ENCODE peak calls at places on chromosomes 6 and 20, in ten cellular contexts. One of them, this sample, is unnamed.

GRCh38 chr6:157335829-157336228 is 12.5 kb upstream of the TMEM242 start:
- DNase-seq in heart right ventricle: no peak
- DNase-seq in sigmoid colon: no peak
- DNase-seq in mesendoderm: peak; percentile 40
- DNase-seq in lung: no peak
- DNase-seq in PC-3: no peak
- DNase-seq in left ventricle myocardium inferior: no peak
- DNase-seq in upper lobe of right lung: no peak
- DNase-seq in adrenal gland: no peak
- DNase-seq in CD4-positive, alpha-beta memory T cell: no peak
- DNase-seq in this sample: no peak

GRCh38 chr6:15090745-15091384 is 155.0 kb upstream of the JARID2 start:
- DNase-seq in heart right ventricle: no peak
- DNase-seq in sigmoid colon: no peak
- DNase-seq in mesendoderm: no peak
- DNase-seq in lung: no peak
- DNase-seq in PC-3: no peak
- DNase-seq in left ventricle myocardium inferior: no peak
- DNase-seq in upper lobe of right lung: no peak
- DNase-seq in adrenal gland: no peak
- DNase-seq in CD4-positive, alpha-beta memory T cell: no peak
- DNase-seq in this sample: no peak

GRCh38 chr6:154345811-154346210 is 10.8 kb downstream of the IPCEF1 start:
- DNase-seq in heart right ventricle: no peak
- DNase-seq in sigmoid colon: no peak
- DNase-seq in mesendoderm: no peak
- DNase-seq in lung: no peak
- DNase-seq in PC-3: no peak
- DNase-seq in left ventricle myocardium inferior: no peak
- DNase-seq in upper lobe of right lung: no peak
- DNase-seq in adrenal gland: no peak
- DNase-seq in CD4-positive, alpha-beta memory T cell: no peak
- DNase-seq in this sample: no peak

GRCh38 chr6:16352258-16352635 is 113.9 kb downstream of the GMPR start:
- DNase-seq in heart right ventricle: no peak
- DNase-seq in sigmoid colon: no peak
- DNase-seq in mesendoderm: no peak
- DNase-seq in lung: no peak
- DNase-seq in PC-3: no peak
- DNase-seq in left ventricle myocardium inferior: no peak
- DNase-seq in upper lobe of right lung: no peak
- DNase-seq in adrenal gland: no peak
- DNase-seq in CD4-positive, alpha-beta memory T cell: no peak
- DNase-seq in this sample: no peak

GRCh38 chr6:11231564-11232176 is 798 bp downstream of the NEDD9 start:
- DNase-seq in heart right ventricle: no peak
- DNase-seq in sigmoid colon: no peak
- DNase-seq in mesendoderm: no peak
- DNase-seq in lung: no peak
- DNase-seq in PC-3: peak; percentile 61
- DNase-seq in left ventricle myocardium inferior: no peak
- DNase-seq in upper lobe of right lung: no peak
- DNase-seq in adrenal gland: no peak
- DNase-seq in CD4-positive, alpha-beta memory T cell: no peak
- DNase-seq in this sample: peak; percentile 52

GRCh38 chr6:45548657-45549515 is 171.2 kb upstream of the SUPT3H start:
- DNase-seq in heart right ventricle: no peak
- DNase-seq in sigmoid colon: no peak
- DNase-seq in mesendoderm: no peak
- DNase-seq in lung: no peak
- DNase-seq in PC-3: no peak
- DNase-seq in left ventricle myocardium inferior: no peak
- DNase-seq in upper lobe of right lung: no peak
- DNase-seq in adrenal gland: no peak
- DNase-seq in CD4-positive, alpha-beta memory T cell: no peak
- DNase-seq in this sample: peak; percentile 32

GRCh38 chr6:36874016-36874442 is 574 bp downstream of the PPIL1 start:
- DNase-seq in heart right ventricle: no peak
- DNase-seq in sigmoid colon: no peak
- DNase-seq in mesendoderm: no peak
- DNase-seq in lung: no peak
- DNase-seq in PC-3: peak; percentile 33
- DNase-seq in left ventricle myocardium inferior: no peak
- DNase-seq in upper lobe of right lung: peak; percentile 65
- DNase-seq in adrenal gland: no peak
- DNase-seq in CD4-positive, alpha-beta memory T cell: no peak
- DNase-seq in this sample: no peak

GRCh38 chr6:168495133-168495532 is 54.1 kb downstream of the SMOC2 start:
- DNase-seq in heart right ventricle: no peak
- DNase-seq in sigmoid colon: no peak
- DNase-seq in mesendoderm: no peak
- DNase-seq in lung: no peak
- DNase-seq in PC-3: no peak
- DNase-seq in left ventricle myocardium inferior: no peak
- DNase-seq in upper lobe of right lung: no peak
- DNase-seq in adrenal gland: no peak
- DNase-seq in CD4-positive, alpha-beta memory T cell: no peak
- DNase-seq in this sample: no peak

GRCh38 chr6:35248300-35248699 is 11.2 kb upstream of the ZNF76 start:
- DNase-seq in heart right ventricle: no peak
- DNase-seq in sigmoid colon: no peak
- DNase-seq in mesendoderm: no peak
- DNase-seq in lung: no peak
- DNase-seq in PC-3: no peak
- DNase-seq in left ventricle myocardium inferior: no peak
- DNase-seq in upper lobe of right lung: no peak
- DNase-seq in adrenal gland: no peak
- DNase-seq in CD4-positive, alpha-beta memory T cell: no peak
- DNase-seq in this sample: no peak

GRCh38 chr6:35251949-35252348 is 7.6 kb upstream of the ZNF76 start:
- DNase-seq in heart right ventricle: no peak
- DNase-seq in sigmoid colon: peak; percentile 22
- DNase-seq in mesendoderm: no peak
- DNase-seq in lung: no peak
- DNase-seq in PC-3: no peak
- DNase-seq in left ventricle myocardium inferior: no peak
- DNase-seq in upper lobe of right lung: no peak
- DNase-seq in adrenal gland: no peak
- DNase-seq in CD4-positive, alpha-beta memory T cell: no peak
- DNase-seq in this sample: no peak

GRCh38 chr6:35244551-35244950 is 15.0 kb upstream of the ZNF76 start:
- DNase-seq in heart right ventricle: no peak
- DNase-seq in sigmoid colon: no peak
- DNase-seq in mesendoderm: no peak
- DNase-seq in lung: no peak
- DNase-seq in PC-3: no peak
- DNase-seq in left ventricle myocardium inferior: no peak
- DNase-seq in upper lobe of right lung: no peak
- DNase-seq in adrenal gland: no peak
- DNase-seq in CD4-positive, alpha-beta memory T cell: no peak
- DNase-seq in this sample: no peak

GRCh38 chr6:35248965-35249364 is 10.6 kb upstream of the ZNF76 start:
- DNase-seq in heart right ventricle: no peak
- DNase-seq in sigmoid colon: no peak
- DNase-seq in mesendoderm: no peak
- DNase-seq in lung: no peak
- DNase-seq in PC-3: no peak
- DNase-seq in left ventricle myocardium inferior: no peak
- DNase-seq in upper lobe of right lung: no peak
- DNase-seq in adrenal gland: no peak
- DNase-seq in CD4-positive, alpha-beta memory T cell: no peak
- DNase-seq in this sample: no peak

DNA sequence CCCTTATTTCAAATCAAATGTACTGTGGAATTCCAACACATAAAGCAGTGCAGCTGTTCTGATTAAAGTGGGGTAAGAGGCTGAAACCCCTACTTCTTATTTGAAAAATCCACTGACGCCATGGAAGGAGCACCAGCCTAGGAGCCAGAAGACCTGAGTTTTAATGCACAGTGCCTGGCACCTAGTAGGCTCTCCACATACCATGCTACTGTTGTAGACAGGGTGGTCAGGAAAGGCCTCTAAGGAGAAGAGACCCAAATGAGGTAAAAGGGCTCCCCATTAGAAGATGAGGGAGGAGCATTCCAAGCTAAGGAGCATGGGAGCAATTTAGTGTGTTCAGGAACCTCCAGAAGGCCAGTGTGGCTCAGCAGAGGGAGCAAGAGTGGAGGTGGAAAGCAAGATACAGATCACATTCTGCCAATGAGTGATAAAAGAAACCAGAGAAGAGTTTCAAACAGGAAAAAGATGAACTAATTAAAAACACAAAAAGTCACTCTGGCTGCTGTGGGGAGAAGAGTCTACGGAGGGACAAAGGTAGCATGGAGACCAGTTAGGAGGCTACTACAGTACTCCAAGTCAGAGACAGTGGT is 11.8 kb upstream of the ZNF76 start:
- DNase-seq in heart right ventricle: no peak
- DNase-seq in sigmoid colon: no peak
- DNase-seq in mesendoderm: no peak
- DNase-seq in lung: no peak
- DNase-seq in PC-3: no peak
- DNase-seq in left ventricle myocardium inferior: no peak
- DNase-seq in upper lobe of right lung: no peak
- DNase-seq in adrenal gland: no peak
- DNase-seq in CD4-positive, alpha-beta memory T cell: no peak
- DNase-seq in this sample: no peak
- H3K27ac ChIP-seq in heart right ventricle: no peak overlapping the region
- H3K27ac ChIP-seq in sigmoid colon: no peak overlapping the region
- H3K27ac ChIP-seq in mesendoderm: no peak overlapping the region
- H3K27ac ChIP-seq in lung: no peak overlapping the region
- H3K27ac ChIP-seq in PC-3: no peak overlapping the region
- H3K27ac ChIP-seq in left ventricle myocardium inferior: no peak overlapping the region
- H3K27ac ChIP-seq in upper lobe of right lung: no peak overlapping the region
- H3K27ac ChIP-seq in adrenal gland: no peak overlapping the region
- H3K27ac ChIP-seq in CD4-positive, alpha-beta memory T cell: no peak overlapping the region
- H3K27ac ChIP-seq in this sample: no peak overlapping the region

GRCh38 chr20:48931527-48932374 is 10.2 kb downstream of the ARFGEF2 start:
- DNase-seq in heart right ventricle: no peak
- DNase-seq in sigmoid colon: no peak
- DNase-seq in mesendoderm: peak; percentile 50
- DNase-seq in lung: no peak
- DNase-seq in PC-3: no peak
- DNase-seq in left ventricle myocardium inferior: no peak
- DNase-seq in upper lobe of right lung: no peak
- DNase-seq in adrenal gland: no peak
- DNase-seq in CD4-positive, alpha-beta memory T cell: no peak
- DNase-seq in this sample: no peak

GRCh38 chr20:48928832-48929725 is 7.6 kb downstream of the ARFGEF2 start:
- DNase-seq in heart right ventricle: peak; percentile 33
- DNase-seq in sigmoid colon: no peak
- DNase-seq in mesendoderm: no peak
- DNase-seq in lung: no peak
- DNase-seq in PC-3: no peak
- DNase-seq in left ventricle myocardium inferior: no peak
- DNase-seq in upper lobe of right lung: no peak
- DNase-seq in adrenal gland: peak; percentile 59
- DNase-seq in CD4-positive, alpha-beta memory T cell: no peak
- DNase-seq in this sample: no peak

GRCh38 chr20:48932375-48932941 is 10.9 kb downstream of the ARFGEF2 start:
- DNase-seq in heart right ventricle: no peak
- DNase-seq in sigmoid colon: no peak
- DNase-seq in mesendoderm: no peak
- DNase-seq in lung: no peak
- DNase-seq in PC-3: no peak
- DNase-seq in left ventricle myocardium inferior: no peak
- DNase-seq in upper lobe of right lung: no peak
- DNase-seq in adrenal gland: no peak
- DNase-seq in CD4-positive, alpha-beta memory T cell: no peak
- DNase-seq in this sample: peak; percentile 90

GRCh38 chr20:48930878-48931277 is 9.4 kb downstream of the ARFGEF2 start:
- DNase-seq in heart right ventricle: no peak
- DNase-seq in sigmoid colon: no peak
- DNase-seq in mesendoderm: no peak
- DNase-seq in lung: no peak
- DNase-seq in PC-3: no peak
- DNase-seq in left ventricle myocardium inferior: no peak
- DNase-seq in upper lobe of right lung: no peak
- DNase-seq in adrenal gland: peak; percentile 49
- DNase-seq in CD4-positive, alpha-beta memory T cell: no peak
- DNase-seq in this sample: no peak

GRCh38 chr20:48930035-48930434 is 8.5 kb downstream of the ARFGEF2 start:
- DNase-seq in heart right ventricle: no peak
- DNase-seq in sigmoid colon: no peak
- DNase-seq in mesendoderm: no peak
- DNase-seq in lung: no peak
- DNase-seq in PC-3: no peak
- DNase-seq in left ventricle myocardium inferior: no peak
- DNase-seq in upper lobe of right lung: no peak
- DNase-seq in adrenal gland: no peak
- DNase-seq in CD4-positive, alpha-beta memory T cell: no peak
- DNase-seq in this sample: no peak
- H3K4me1 ChIP-seq in heart right ventricle: peaks cover 6% of the 10 kb centered on the region
- H3K4me1 ChIP-seq in sigmoid colon: peaks cover 36% of the 10 kb centered on the region
- H3K4me1 ChIP-seq in mesendoderm: no peaks in the 10 kb centered on the region
- H3K4me1 ChIP-seq in lung: peaks cover 18% of the 10 kb centered on the region
- H3K4me1 ChIP-seq in PC-3: no peaks in the 10 kb centered on the region
- H3K4me1 ChIP-seq in left ventricle myocardium inferior: peaks cover 93% of the 10 kb centered on the region
- H3K4me1 ChIP-seq in upper lobe of right lung: peaks cover 19% of the 10 kb centered on the region
- H3K4me1 ChIP-seq in adrenal gland: peaks cover 47% of the 10 kb centered on the region
- H3K4me1 ChIP-seq in CD4-positive, alpha-beta memory T cell: peaks cover 17% of the 10 kb centered on the region
- H3K4me1 ChIP-seq in this sample: peaks cover 22% of the 10 kb centered on the region

DNA sequence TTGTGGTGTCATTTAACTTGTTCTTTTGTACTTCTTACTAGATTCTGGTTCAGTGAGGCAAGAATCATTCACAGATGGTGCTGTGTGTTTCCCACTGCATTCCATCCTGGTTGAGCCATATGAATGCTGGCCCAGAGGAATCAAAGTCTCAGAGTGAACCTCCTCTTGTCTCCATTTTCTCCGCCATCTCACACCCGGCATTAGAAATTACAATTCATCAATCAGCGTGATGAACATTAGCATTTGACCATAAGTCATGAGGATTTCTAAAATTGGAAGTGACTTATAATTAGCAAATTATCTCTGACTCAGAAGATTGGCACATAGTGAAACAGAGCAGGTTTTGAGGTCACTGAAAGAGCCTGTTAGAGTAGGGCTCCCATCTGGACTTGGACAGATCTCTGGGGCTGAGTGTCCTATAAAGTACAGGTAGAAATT is 25.2 kb downstream of the TNFAIP3 start:
- DNase-seq in heart right ventricle: no peak
- DNase-seq in sigmoid colon: no peak
- DNase-seq in mesendoderm: no peak
- DNase-seq in lung: no peak
- DNase-seq in PC-3: no peak
- DNase-seq in left ventricle myocardium inferior: no peak
- DNase-seq in upper lobe of right lung: no peak
- DNase-seq in adrenal gland: no peak
- DNase-seq in CD4-positive, alpha-beta memory T cell: no peak
- DNase-seq in this sample: no peak
- H3K27ac ChIP-seq in heart right ventricle: no peak overlapping the region
- H3K27ac ChIP-seq in sigmoid colon: no peak overlapping the region
- H3K27ac ChIP-seq in mesendoderm: no peak overlapping the region
- H3K27ac ChIP-seq in lung: no peak overlapping the region
- H3K27ac ChIP-seq in PC-3: no peak overlapping the region
- H3K27ac ChIP-seq in left ventricle myocardium inferior: no peak overlapping the region
- H3K27ac ChIP-seq in upper lobe of right lung: no peak overlapping the region
- H3K27ac ChIP-seq in adrenal gland: no peak overlapping the region
- H3K27ac ChIP-seq in CD4-positive, alpha-beta memory T cell: no peak overlapping the region
- H3K27ac ChIP-seq in this sample: no peak overlapping the region

GRCh38 chr20:19952392-19952791 is 64.8 kb upstream of the NAA20 start:
- DNase-seq in heart right ventricle: no peak
- DNase-seq in sigmoid colon: no peak
- DNase-seq in mesendoderm: no peak
- DNase-seq in lung: no peak
- DNase-seq in PC-3: peak; percentile 39
- DNase-seq in left ventricle myocardium inferior: no peak
- DNase-seq in upper lobe of right lung: no peak
- DNase-seq in adrenal gland: no peak
- DNase-seq in CD4-positive, alpha-beta memory T cell: no peak
- DNase-seq in this sample: no peak

GRCh38 chr20:19950042-19950441 is 67.1 kb upstream of the NAA20 start:
- DNase-seq in heart right ventricle: no peak
- DNase-seq in sigmoid colon: no peak
- DNase-seq in mesendoderm: no peak
- DNase-seq in lung: no peak
- DNase-seq in PC-3: no peak
- DNase-seq in left ventricle myocardium inferior: no peak
- DNase-seq in upper lobe of right lung: no peak
- DNase-seq in adrenal gland: no peak
- DNase-seq in CD4-positive, alpha-beta memory T cell: no peak
- DNase-seq in this sample: no peak

GRCh38 chr20:19947611-19948264 is 69.4 kb upstream of the NAA20 start:
- DNase-seq in heart right ventricle: no peak
- DNase-seq in sigmoid colon: no peak
- DNase-seq in mesendoderm: peak; percentile 75
- DNase-seq in lung: no peak
- DNase-seq in PC-3: peak; percentile 30
- DNase-seq in left ventricle myocardium inferior: no peak
- DNase-seq in upper lobe of right lung: no peak
- DNase-seq in adrenal gland: no peak
- DNase-seq in CD4-positive, alpha-beta memory T cell: no peak
- DNase-seq in this sample: peak; percentile 23

GRCh38 chr20:19945732-19946670 is 71.2 kb upstream of the NAA20 start:
- DNase-seq in heart right ventricle: no peak
- DNase-seq in sigmoid colon: no peak
- DNase-seq in mesendoderm: no peak
- DNase-seq in lung: no peak
- DNase-seq in PC-3: no peak
- DNase-seq in left ventricle myocardium inferior: peak; percentile 47
- DNase-seq in upper lobe of right lung: no peak
- DNase-seq in adrenal gland: no peak
- DNase-seq in CD4-positive, alpha-beta memory T cell: no peak
- DNase-seq in this sample: peak; percentile 72

GRCh38 chr20:19949195-19949867 is 67.8 kb upstream of the NAA20 start:
- DNase-seq in heart right ventricle: no peak
- DNase-seq in sigmoid colon: no peak
- DNase-seq in mesendoderm: no peak
- DNase-seq in lung: no peak
- DNase-seq in PC-3: no peak
- DNase-seq in left ventricle myocardium inferior: no peak
- DNase-seq in upper lobe of right lung: no peak
- DNase-seq in adrenal gland: no peak
- DNase-seq in CD4-positive, alpha-beta memory T cell: no peak
- DNase-seq in this sample: no peak
- H3K4me1 ChIP-seq in heart right ventricle: peaks cover 17% of the 10 kb centered on the region
- H3K4me1 ChIP-seq in sigmoid colon: peaks cover 10% of the 10 kb centered on the region
- H3K4me1 ChIP-seq in mesendoderm: no peaks in the 10 kb centered on the region
- H3K4me1 ChIP-seq in lung: peaks cover 19% of the 10 kb centered on the region
- H3K4me1 ChIP-seq in PC-3: peaks cover 12% of the 10 kb centered on the region
- H3K4me1 ChIP-seq in left ventricle myocardium inferior: peaks cover 76% of the 10 kb centered on the region
- H3K4me1 ChIP-seq in upper lobe of right lung: peaks cover 21% of the 10 kb centered on the region
- H3K4me1 ChIP-seq in adrenal gland: no peaks in the 10 kb centered on the region
- H3K4me1 ChIP-seq in CD4-positive, alpha-beta memory T cell: peaks cover 11% of the 10 kb centered on the region
- H3K4me1 ChIP-seq in this sample: no peaks in the 10 kb centered on the region